ENCODE peak calls at places on chromosomes 2 and 18, in five cellular contexts. D, U, O, H and V are unnamed samples.

GRCh38 chr18:79019876-79020275 is 40.3 kb downstream of the SALL3 start:
- DNase-seq in U (no peak), O (no peak), H (no peak), D (no peak), V (no peak)

GRCh38 chr18:9513971-9514512 is 38.7 kb downstream of the RALBP1 start:
- DNase-seq in U (no peak), H (no peak), D (no peak), O (no peak), V (no peak)

GRCh38 chr2:154620490-154620889 is 78.0 kb upstream of the KCNJ3 start:
- DNase-seq in U (no peak), H (no peak), D (no peak), O (no peak), V (no peak)

GRCh38 chr18:50418650-50419049 is 43.8 kb downstream of the SKA1 start:
- DNase-seq in H (no peak), O (no peak), D (no peak), U (no peak), V (no peak)

GRCh38 chr2:98479959-98480524 is 35.4 kb downstream of the INPP4A start:
- DNase-seq in H (no peak), D (no peak), U (peak), O (peak), V (peak)

GRCh38 chr18:44839239-44839666 is 158.6 kb downstream of the SETBP1 start:
- DNase-seq in D (no peak), U (peak), H (peak), O (peak), V (peak)

GRCh38 chr2:18898271-18898670 is 308.9 kb upstream of the NT5C1B start:
- DNase-seq in D (no peak), H (no peak), O (no peak), U (no peak), V (no peak)

GRCh38 chr2:11344956-11345671 is 678 bp upstream of the ROCK2 start:
- DNase-seq in D (no peak), O (peak), H (peak), U (peak), V (no peak)

GRCh38 chr2:26035110-26035728 is 1.3 kb downstream of the RAB10 start:
- DNase-seq in H (peak), D (no peak), U (no peak), O (no peak), V (no peak)

GRCh38 chr2:99888617-99889016 is 253.8 kb downstream of the AFF3 start:
- DNase-seq in D (no peak), H (no peak), U (no peak), O (no peak), V (no peak)

GRCh38 chr2:231246171-231246842 is 47.9 kb downstream of the ARMC9 start:
- DNase-seq in O (no peak), U (peak), D (no peak), H (no peak), V (no peak)

GRCh38 chr18:12005542-12006487 is 24.5 kb downstream of the IMPA2 start:
- DNase-seq in H (no peak), U (peak), O (no peak), D (no peak), V (no peak)
- H3K27ac ChIP-seq in H (no peak), U (peak), O (peak), D (no peak), V (no peak)

GRCh38 chr2:211931314-211931713 is 607.3 kb downstream of the ERBB4 start:
- DNase-seq in H (no peak), D (no peak), U (no peak), O (no peak), V (no peak)

GRCh38 chr2:211928186-211928585 is 610.4 kb downstream of the ERBB4 start:
- DNase-seq in H (no peak), U (no peak), O (no peak), D (no peak), V (no peak)

GRCh38 chr2:211930331-211930730 is 608.3 kb downstream of the ERBB4 start:
- DNase-seq in D (no peak), U (no peak), H (no peak), O (no peak), V (no peak)
- H3K27ac ChIP-seq in D (no peak), U (no peak), H (no peak), O (no peak), V (no peak)

DNA sequence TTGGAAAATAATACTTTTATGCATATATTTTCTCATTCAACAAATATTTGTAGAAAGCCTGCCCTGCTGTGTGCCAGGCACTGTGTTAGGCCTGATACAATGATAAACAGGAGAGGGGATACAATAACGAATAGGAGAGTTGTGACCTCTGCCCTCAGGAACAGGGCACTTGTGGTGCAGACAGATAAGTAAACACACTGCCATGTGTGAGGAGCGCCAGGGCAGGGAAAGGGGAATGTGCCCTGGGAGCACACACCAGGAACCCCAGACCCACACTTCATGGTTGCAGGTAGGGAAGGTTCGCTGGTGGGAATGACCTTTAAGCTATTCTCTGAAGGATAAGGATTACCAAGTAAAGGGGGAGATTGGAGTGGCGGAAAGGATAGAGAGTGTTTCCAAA is 42.2 kb upstream of the DSC1 start:
- DNase-seq in D (no peak), O (no peak), U (no peak), H (no peak), V (no peak)
- H3K27ac ChIP-seq in D (no peak), O (peak), U (no peak), H (no peak), V (no peak)

DNA sequence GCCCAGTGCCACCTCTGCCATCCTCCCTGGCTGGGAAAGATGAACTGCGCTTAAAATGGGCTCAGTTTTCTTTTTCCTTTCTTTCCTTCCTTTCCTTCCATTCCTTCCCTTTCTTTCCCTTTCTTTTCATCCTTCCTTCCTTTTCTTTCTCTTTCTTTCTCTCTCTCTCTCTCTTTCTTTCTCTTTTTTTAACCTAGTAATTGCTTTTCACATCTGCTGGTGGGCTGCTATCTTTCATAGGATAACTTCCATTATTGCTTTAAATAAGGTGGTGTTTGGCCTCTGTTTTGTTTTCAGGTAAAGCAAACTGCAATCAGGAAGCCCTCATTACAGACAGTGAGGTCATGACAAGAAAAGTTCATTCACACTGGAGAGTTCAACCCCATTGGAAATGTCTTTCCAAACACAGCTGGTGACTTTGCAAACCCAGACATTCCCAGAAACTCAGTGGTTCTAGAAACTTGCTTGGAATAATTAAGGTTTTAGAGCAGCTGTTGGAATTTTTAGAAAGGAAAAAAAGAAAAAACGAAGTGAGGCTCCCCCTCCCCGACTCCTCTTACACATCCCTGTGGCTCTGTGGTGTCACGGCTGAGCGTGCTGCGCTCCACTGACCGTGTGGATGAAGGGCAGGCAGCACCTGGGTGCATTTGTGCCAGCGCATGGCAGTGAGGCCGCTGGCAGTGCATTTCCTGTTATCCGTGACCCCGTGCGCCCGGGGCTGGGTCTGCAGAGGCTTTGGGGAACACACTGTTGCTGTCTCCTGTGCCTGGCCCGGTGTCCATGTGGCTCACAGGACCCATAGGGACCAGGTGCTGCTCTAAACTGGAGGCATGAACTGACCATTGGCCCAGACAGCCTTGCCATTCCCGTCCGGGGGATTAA is 76.9 kb downstream of the MBP start:
- DNase-seq in O (no peak), H (no peak), D (no peak), U (no peak), V (no peak)
- H3K27ac ChIP-seq in O (peak), H (no peak), D (peak), U (peak), V (peak)

DNA sequence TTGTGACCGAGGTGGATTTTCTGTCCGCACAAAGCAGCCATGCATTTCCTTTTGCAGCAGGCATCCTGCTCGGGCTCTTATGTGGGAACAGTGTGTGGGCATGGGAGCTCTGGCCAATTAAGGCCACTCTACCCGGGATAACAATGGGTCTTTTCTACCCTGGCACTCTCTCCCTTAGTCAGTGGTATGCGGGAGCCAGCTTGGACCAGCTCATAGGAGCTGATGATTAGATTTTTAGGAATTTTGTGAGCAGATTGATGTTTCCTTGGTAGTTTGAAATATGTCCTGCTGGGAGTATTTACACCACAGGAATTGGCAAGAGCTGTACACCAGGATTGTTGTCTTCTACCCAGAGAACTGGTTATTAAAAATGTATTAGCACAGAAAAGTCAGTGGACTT is 89.3 kb downstream of the SPP2 start:
- DNase-seq in D (no peak), O (no peak), U (no peak), H (no peak), V (no peak)
- H3K27ac ChIP-seq in D (no peak), O (no peak), U (no peak), H (no peak), V (no peak)

DNA sequence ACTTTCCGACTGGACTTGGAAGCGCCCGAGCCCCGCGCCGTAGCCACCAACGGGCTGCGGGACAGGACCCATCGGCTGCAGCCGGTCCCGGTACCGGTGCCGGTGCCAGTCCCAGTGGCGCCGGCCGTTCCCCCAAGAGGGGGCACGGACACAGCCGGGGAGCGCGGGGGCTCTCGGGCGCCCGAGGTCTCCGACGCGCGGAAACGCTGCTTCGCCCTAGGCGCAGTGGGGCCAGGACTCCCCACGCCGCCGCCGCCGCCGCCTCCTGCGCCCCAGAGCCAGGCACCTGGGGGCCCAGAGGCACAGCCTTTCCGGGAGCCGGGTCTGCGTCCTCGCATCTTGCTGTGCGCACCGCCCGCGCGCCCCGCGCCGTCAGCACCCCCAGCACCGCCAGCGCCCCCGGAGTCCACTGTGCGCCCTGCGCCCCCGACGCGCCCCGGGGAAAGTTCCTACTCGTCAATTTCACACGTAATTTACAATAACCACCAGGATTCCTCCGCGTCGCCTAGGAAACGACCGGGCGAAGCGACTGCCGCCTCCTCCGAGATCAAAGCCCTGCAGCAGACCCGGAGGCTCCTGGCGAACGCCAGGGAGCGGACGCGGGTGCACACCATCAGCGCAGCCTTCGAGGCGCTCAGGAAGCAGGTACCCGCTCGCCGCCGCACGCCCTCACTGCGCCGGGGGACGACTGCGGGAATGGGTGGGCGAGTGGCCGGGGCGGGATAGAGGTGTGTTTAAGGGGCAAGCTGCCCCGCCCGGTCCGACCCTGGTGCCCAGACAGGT is 713 bp downstream of the ATOH8 start:
- DNase-seq in O (peak), U (peak), H (peak), D (no peak), V (no peak)
- H3K27ac ChIP-seq in O (peak), U (peak), H (no peak), D (peak), V (peak)

DNA sequence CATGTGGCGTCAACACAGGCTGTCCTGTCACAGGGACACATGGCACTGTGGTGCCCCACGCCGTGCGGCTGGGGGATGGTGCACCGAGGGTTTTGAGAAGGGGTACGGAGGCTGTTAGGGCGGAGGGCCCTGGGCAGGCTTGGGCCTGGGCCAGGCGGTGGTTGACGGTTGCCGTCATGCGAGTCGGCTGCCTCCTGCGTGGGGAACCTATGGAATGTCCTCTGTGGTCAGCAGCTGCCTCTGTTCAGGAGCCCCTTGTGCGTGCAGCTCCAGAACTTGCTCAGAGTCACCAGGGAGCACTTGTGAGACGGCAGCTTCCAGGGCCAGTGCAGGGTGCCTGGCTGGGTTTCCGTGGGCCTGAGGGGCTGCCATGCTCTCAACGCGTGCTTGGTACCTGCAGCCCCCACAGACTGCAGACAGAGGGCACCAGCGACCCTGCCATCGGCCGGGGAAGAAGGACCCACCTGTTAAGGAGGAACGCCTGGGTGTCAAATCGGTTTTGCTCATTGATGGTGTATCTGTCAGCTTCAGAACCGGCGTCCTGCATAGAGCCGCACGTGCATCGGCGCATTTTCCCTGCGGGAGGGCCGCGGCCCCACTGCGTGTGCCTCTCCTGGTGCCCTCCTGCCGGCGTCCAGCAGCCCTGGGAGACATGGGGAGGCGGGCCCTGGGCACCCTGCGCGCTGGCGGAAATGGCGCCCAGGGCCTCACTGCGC is 10.0 kb upstream of the D2HGDH start:
- DNase-seq in H (no peak), O (no peak), U (no peak), D (no peak), V (no peak)
- H3K27ac ChIP-seq in H (no peak), O (no peak), U (no peak), D (no peak), V (no peak)

GRCh38 chr2:73999881-74000597 is 15.3 kb downstream of the TET3 start:
- DNase-seq in O (no peak), H (no peak), U (no peak), D (peak), V (no peak)

GRCh38 chr2:73995810-73996209 is 11.1 kb downstream of the TET3 start:
- DNase-seq in D (no peak), H (no peak), O (no peak), U (no peak), V (no peak)

GRCh38 chr2:73998933-73999332 is 14.2 kb downstream of the TET3 start:
- DNase-seq in D (no peak), O (no peak), H (no peak), U (no peak), V (no peak)

GRCh38 chr2:73997813-73998212 is 13.1 kb downstream of the TET3 start:
- DNase-seq in U (no peak), H (no peak), O (no peak), D (no peak), V (no peak)

DNA sequence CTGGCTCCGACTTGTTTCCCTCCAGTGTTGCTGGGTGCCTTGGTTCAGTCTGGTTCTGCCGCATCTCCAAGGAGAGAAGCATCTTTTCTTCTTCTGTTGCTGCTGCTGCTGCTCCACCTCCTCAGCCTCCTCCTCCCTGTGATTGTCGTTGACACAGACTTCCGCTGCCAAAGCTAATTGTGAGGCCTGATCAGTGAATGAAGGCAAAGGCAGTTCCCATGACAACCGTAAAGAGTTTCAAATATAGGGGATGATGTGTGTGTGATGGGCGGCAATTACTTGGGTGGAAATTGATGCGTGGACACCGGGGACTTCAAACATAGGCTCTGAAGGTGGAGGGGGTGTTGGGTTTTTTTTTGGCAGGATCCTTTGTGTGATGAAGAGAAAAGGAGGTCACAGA is 13.7 kb downstream of the TET3 start:
- DNase-seq in D (peak), H (no peak), U (no peak), O (no peak), V (no peak)
- H3K27ac ChIP-seq in D (peak), H (no peak), U (no peak), O (no peak), V (no peak)

GRCh38 chr2:238139141-238139840 is 823 bp downstream of the KLHL30 start:
- DNase-seq in H (peak), D (no peak), O (peak), U (peak), V (no peak)
- H3K27ac ChIP-seq in H (no peak), D (no peak), O (peak), U (no peak), V (no peak)

GRCh38 chr18:2997846-2998599 is 14.9 kb downstream of the LPIN2 start:
- DNase-seq in D (no peak), U (no peak), O (no peak), H (no peak), V (no peak)
- H3K27ac ChIP-seq in D (peak), U (peak), O (peak), H (peak), V (peak)